ENCODE peak calls at places on chromosome 2, in four cellular contexts. One of them, this sample, is unnamed.

GRCh38 chr2:40218679-40219078 is 233.2 kb downstream of the SLC8A1 start:
- DNase-seq in HepG2: no peak
- DNase-seq in cardiac muscle cell: no peak
- DNase-seq in CD4-positive, CD25-positive, alpha-beta regulatory T cell: no peak
- DNase-seq in this sample: no peak

GRCh38 chr2:6052577-6052976 is 360.4 kb downstream of the SOX11 start:
- DNase-seq in cardiac muscle cell: no peak
- DNase-seq in CD4-positive, CD25-positive, alpha-beta regulatory T cell: no peak
- DNase-seq in HepG2: no peak
- DNase-seq in this sample: no peak

GRCh38 chr2:212484563-212485080 is 54.0 kb downstream of the ERBB4 start:
- DNase-seq in cardiac muscle cell: peak; percentile 10
- DNase-seq in HepG2: no peak
- DNase-seq in CD4-positive, CD25-positive, alpha-beta regulatory T cell: no peak
- DNase-seq in this sample: no peak

GRCh38 chr2:188181439-188181838 is 110.2 kb upstream of the GULP1 start:
- DNase-seq in HepG2: no peak
- DNase-seq in CD4-positive, CD25-positive, alpha-beta regulatory T cell: no peak
- DNase-seq in cardiac muscle cell: no peak
- DNase-seq in this sample: no peak

GRCh38 chr2:102141011-102141914 is 1.3 kb upstream of the IL1R1 start:
- DNase-seq in CD4-positive, CD25-positive, alpha-beta regulatory T cell: no peak
- DNase-seq in cardiac muscle cell: no peak
- DNase-seq in HepG2: no peak
- DNase-seq in this sample: no peak

GRCh38 chr2:150549381-150549780 is 61.9 kb upstream of the RND3 start:
- DNase-seq in HepG2: no peak
- DNase-seq in CD4-positive, CD25-positive, alpha-beta regulatory T cell: no peak
- DNase-seq in cardiac muscle cell: no peak
- DNase-seq in this sample: no peak

GRCh38 chr2:173997269-173997668 is 32.1 kb upstream of the SP3 start:
- DNase-seq in CD4-positive, CD25-positive, alpha-beta regulatory T cell: no peak
- DNase-seq in cardiac muscle cell: no peak
- DNase-seq in HepG2: no peak
- DNase-seq in this sample: no peak

GRCh38 chr2:217065695-217066405 is 206.0 kb upstream of the TNP1 start:
- DNase-seq in cardiac muscle cell: no peak
- DNase-seq in HepG2: no peak
- DNase-seq in CD4-positive, CD25-positive, alpha-beta regulatory T cell: no peak
- DNase-seq in this sample: no peak

GRCh38 chr2:232896700-232897385 is 26.8 kb downstream of the SNORC start:
- DNase-seq in cardiac muscle cell: no peak
- DNase-seq in CD4-positive, CD25-positive, alpha-beta regulatory T cell: no peak
- DNase-seq in HepG2: no peak
- DNase-seq in this sample: no peak

GRCh38 chr2:60806595-60806987 is 50.5 kb downstream of the PAPOLG start:
- DNase-seq in CD4-positive, CD25-positive, alpha-beta regulatory T cell: no peak
- DNase-seq in HepG2: no peak
- DNase-seq in cardiac muscle cell: no peak
- DNase-seq in this sample: no peak

GRCh38 chr2:3222636-3223035 is 155.0 kb downstream of the EIPR1 start:
- DNase-seq in cardiac muscle cell: no peak
- DNase-seq in HepG2: no peak
- DNase-seq in CD4-positive, CD25-positive, alpha-beta regulatory T cell: peak; percentile 23
- DNase-seq in this sample: no peak

DNA sequence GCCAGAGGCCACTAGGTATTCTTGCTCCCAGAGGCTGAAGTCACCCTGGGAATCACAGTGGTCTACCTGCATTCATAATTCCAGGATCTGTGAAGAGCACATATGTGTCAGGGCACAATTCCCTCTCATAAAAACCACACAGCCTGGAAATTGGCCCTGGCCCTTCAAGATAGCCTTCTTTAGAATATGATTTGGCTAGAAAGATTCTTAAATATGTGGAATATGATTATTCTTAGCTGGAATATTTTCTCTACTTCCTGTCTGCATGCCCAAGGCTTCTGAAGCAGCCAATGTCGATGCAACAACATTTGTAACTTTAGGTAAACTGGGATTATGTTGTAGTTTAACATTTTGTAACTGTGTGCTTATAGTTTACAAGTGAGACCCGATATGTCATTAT is 24.2 kb downstream of the ICOS start:
- DNase-seq in cardiac muscle cell: no peak
- DNase-seq in HepG2: no peak
- DNase-seq in CD4-positive, CD25-positive, alpha-beta regulatory T cell: no peak
- DNase-seq in this sample: no peak
- H3K4me1 ChIP-seq in cardiac muscle cell: no peaks in the 10 kb centered on the region
- H3K4me1 ChIP-seq in HepG2: no peaks in the 10 kb centered on the region
- H3K4me1 ChIP-seq in CD4-positive, CD25-positive, alpha-beta regulatory T cell: peaks cover 10% of the 10 kb centered on the region
- H3K4me1 ChIP-seq in this sample: no peaks in the 10 kb centered on the region

DNA sequence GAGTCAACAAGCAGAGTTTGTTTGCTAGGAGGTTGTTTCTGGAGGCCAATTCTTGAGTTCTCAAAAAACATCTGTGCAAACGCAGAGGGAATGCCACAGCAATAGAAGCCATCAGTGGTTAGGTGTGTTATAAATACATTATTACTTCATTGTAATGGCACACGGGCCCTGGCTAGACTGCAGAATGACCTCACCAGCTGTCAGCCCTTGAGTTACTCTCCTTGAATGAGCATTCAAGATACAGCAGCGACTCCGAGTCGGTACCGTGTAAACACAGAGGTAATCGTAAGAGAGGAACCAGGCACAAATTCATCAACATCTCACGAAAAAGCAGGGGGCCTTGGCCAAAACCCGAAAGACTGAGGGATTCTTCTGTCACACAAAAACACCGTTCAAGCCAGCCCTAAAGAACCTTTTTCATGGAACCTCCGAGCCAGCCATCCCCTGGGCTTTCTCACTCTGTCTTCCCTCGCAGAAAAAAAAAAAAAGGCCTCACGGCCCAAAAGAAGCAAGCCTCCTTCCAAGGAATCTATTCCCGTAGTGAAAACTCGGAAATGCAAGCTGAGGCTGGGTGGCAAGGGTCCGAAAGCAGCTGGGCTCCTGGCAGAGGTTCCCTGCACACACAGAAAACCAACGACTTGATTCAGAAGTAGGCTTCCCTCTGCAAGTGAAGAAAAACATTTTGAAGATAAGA is 133.7 kb upstream of the MEIS1 start:
- DNase-seq in CD4-positive, CD25-positive, alpha-beta regulatory T cell: no peak
- DNase-seq in HepG2: no peak
- DNase-seq in cardiac muscle cell: peak; percentile 8
- DNase-seq in this sample: no peak
- H3K4me3 ChIP-seq in CD4-positive, CD25-positive, alpha-beta regulatory T cell: no peak overlapping the region
- H3K4me3 ChIP-seq in HepG2: no peak overlapping the region
- H3K4me3 ChIP-seq in cardiac muscle cell: no peak overlapping the region
- H3K4me3 ChIP-seq in this sample: no peak overlapping the region

DNA sequence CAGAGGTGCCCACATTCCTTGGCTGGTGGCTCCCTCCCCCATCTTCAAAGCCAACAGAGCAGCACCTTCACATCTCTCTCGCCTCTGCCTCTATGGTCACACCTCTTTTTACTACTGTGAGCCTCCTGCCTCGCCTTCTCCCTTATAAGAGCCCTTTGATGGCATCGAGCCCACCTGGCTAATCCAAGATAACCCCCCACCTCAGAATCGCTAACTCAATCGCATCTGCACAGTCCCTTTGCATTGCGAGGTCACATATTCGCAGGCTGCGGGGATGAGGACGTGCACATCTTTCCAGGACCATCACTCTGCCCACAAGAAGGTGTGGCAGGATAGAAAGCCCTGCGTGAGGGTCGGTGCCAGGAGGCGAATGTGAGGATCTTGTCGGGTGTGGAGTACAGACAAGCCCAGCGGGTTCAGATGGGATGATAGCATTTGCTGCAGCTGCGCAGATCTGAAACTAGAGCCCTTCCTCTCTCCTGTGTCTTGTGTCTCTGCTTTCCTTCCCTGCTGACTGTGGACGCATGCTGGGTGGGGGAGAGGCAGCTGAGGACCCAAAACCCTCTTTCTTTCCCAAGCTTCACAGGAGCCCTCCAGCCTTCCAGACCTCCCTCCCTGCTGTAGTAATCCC is 148.3 kb upstream of the HDAC4 start:
- DNase-seq in cardiac muscle cell: no peak
- DNase-seq in CD4-positive, CD25-positive, alpha-beta regulatory T cell: no peak
- DNase-seq in HepG2: no peak
- DNase-seq in this sample: no peak
- H3K4me1 ChIP-seq in cardiac muscle cell: no peaks in the 10 kb centered on the region
- H3K4me1 ChIP-seq in CD4-positive, CD25-positive, alpha-beta regulatory T cell: peaks cover 11% of the 10 kb centered on the region
- H3K4me1 ChIP-seq in HepG2: no peaks in the 10 kb centered on the region
- H3K4me1 ChIP-seq in this sample: peaks cover 15% of the 10 kb centered on the region

GRCh38 chr2:105426626-105427292 is 27.9 kb upstream of the FHL2 start:
- DNase-seq in HepG2: no peak
- DNase-seq in cardiac muscle cell: no peak
- DNase-seq in CD4-positive, CD25-positive, alpha-beta regulatory T cell: no peak
- DNase-seq in this sample: no peak
- H3K4me3 ChIP-seq in HepG2: no peak overlapping the region
- H3K4me3 ChIP-seq in cardiac muscle cell: no peak overlapping the region
- H3K4me3 ChIP-seq in CD4-positive, CD25-positive, alpha-beta regulatory T cell: peak overlapping the region; percentile 15
- H3K4me3 ChIP-seq in this sample: no peak overlapping the region

This sample was measured in CD8-positive, alpha-beta T cell.